ENCODE peak calls at places on chromosomes 16 and 17, in seven cellular contexts. One of them, this sample, is unnamed.

GRCh38 chr16:50153648-50154368 is 702 bp downstream of the TENT4B start:
- DNase-seq in colonic mucosa: peak
- DNase-seq in tibial nerve: peak
- DNase-seq in sigmoid colon: peak
- DNase-seq in AG04450: no peak
- DNase-seq in uterus: no peak
- DNase-seq in heart right ventricle: peak
- DNase-seq in this sample: peak

GRCh38 chr16:2205967-2206313 is 686 bp downstream of the MLST8 start:
- DNase-seq in colonic mucosa: no peak
- DNase-seq in tibial nerve: peak
- DNase-seq in sigmoid colon: no peak
- DNase-seq in AG04450: no peak
- DNase-seq in uterus: no peak
- DNase-seq in heart right ventricle: peak
- DNase-seq in this sample: no peak

GRCh38 chr16:81466351-81466960 is 21.8 kb downstream of the CMIP start:
- DNase-seq in colonic mucosa: no peak
- DNase-seq in tibial nerve: no peak
- DNase-seq in sigmoid colon: no peak
- DNase-seq in AG04450: no peak
- DNase-seq in uterus: no peak
- DNase-seq in heart right ventricle: no peak
- DNase-seq in this sample: no peak

GRCh38 chr17:44628234-44629188 is 27.8 kb upstream of the MEIOC start:
- DNase-seq in colonic mucosa: peak
- DNase-seq in tibial nerve: peak
- DNase-seq in sigmoid colon: no peak
- DNase-seq in AG04450: no peak
- DNase-seq in uterus: peak
- DNase-seq in heart right ventricle: peak
- DNase-seq in this sample: no peak

GRCh38 chr16:74574146-74574545 is 32.8 kb downstream of the GLG1 start:
- DNase-seq in colonic mucosa: no peak
- DNase-seq in tibial nerve: no peak
- DNase-seq in sigmoid colon: no peak
- DNase-seq in AG04450: no peak
- DNase-seq in uterus: no peak
- DNase-seq in heart right ventricle: no peak
- DNase-seq in this sample: no peak

GRCh38 chr16:88339926-88340754 is 42.6 kb upstream of the ZNF469 start:
- DNase-seq in colonic mucosa: peak
- DNase-seq in tibial nerve: no peak
- DNase-seq in sigmoid colon: no peak
- DNase-seq in AG04450: no peak
- DNase-seq in uterus: no peak
- DNase-seq in heart right ventricle: no peak
- DNase-seq in this sample: peak

GRCh38 chr17:74373838-74374606 is 6.7 kb downstream of the GPR142 start:
- DNase-seq in colonic mucosa: peak
- DNase-seq in tibial nerve: no peak
- DNase-seq in sigmoid colon: no peak
- DNase-seq in AG04450: no peak
- DNase-seq in uterus: no peak
- DNase-seq in heart right ventricle: no peak
- DNase-seq in this sample: no peak

GRCh38 chr17:48100591-48101011 is 677 bp downstream of the CBX1 start:
- DNase-seq in colonic mucosa: peak
- DNase-seq in tibial nerve: peak
- DNase-seq in sigmoid colon: peak
- DNase-seq in AG04450: peak
- DNase-seq in uterus: peak
- DNase-seq in heart right ventricle: peak
- DNase-seq in this sample: peak

GRCh38 chr16:30095166-30096078 is 591 bp downstream of the YPEL3 start:
- DNase-seq in colonic mucosa: peak
- DNase-seq in tibial nerve: no peak
- DNase-seq in sigmoid colon: no peak
- DNase-seq in AG04450: no peak
- DNase-seq in uterus: no peak
- DNase-seq in heart right ventricle: peak
- DNase-seq in this sample: no peak

GRCh38 chr16:61014869-61015268 is 1021.4 kb downstream of the CDH8 start:
- DNase-seq in colonic mucosa: no peak
- DNase-seq in tibial nerve: no peak
- DNase-seq in sigmoid colon: no peak
- DNase-seq in AG04450: no peak
- DNase-seq in uterus: no peak
- DNase-seq in heart right ventricle: no peak
- DNase-seq in this sample: no peak

GRCh38 chr17:5438716-5439445 is at the start of gene C1QBP:
- DNase-seq in colonic mucosa: peak
- DNase-seq in tibial nerve: peak
- DNase-seq in sigmoid colon: peak
- DNase-seq in AG04450: peak
- DNase-seq in uterus: peak
- DNase-seq in heart right ventricle: peak
- DNase-seq in this sample: peak

GRCh38 chr17:63834431-63835166 is 7.1 kb upstream of the FTSJ3 start:
- DNase-seq in colonic mucosa: no peak
- DNase-seq in tibial nerve: peak
- DNase-seq in sigmoid colon: peak
- DNase-seq in AG04450: peak
- DNase-seq in uterus: no peak
- DNase-seq in heart right ventricle: no peak
- DNase-seq in this sample: peak

GRCh38 chr16:22352119-22352518 is 22.3 kb downstream of the CDR2 start:
- DNase-seq in colonic mucosa: no peak
- DNase-seq in tibial nerve: no peak
- DNase-seq in sigmoid colon: no peak
- DNase-seq in AG04450: no peak
- DNase-seq in uterus: no peak
- DNase-seq in heart right ventricle: no peak
- DNase-seq in this sample: no peak

GRCh38 chr17:47643116-47643515 is 6.6 kb upstream of the KPNB1 start:
- DNase-seq in colonic mucosa: no peak
- DNase-seq in tibial nerve: no peak
- DNase-seq in sigmoid colon: no peak
- DNase-seq in AG04450: no peak
- DNase-seq in uterus: no peak
- DNase-seq in heart right ventricle: no peak
- DNase-seq in this sample: no peak

GRCh38 chr17:58710948-58711552 is 18.6 kb downstream of the RAD51C start:
- DNase-seq in colonic mucosa: peak
- DNase-seq in tibial nerve: peak
- DNase-seq in sigmoid colon: no peak
- DNase-seq in AG04450: peak
- DNase-seq in uterus: no peak
- DNase-seq in heart right ventricle: no peak
- DNase-seq in this sample: no peak

GRCh38 chr17:17043668-17044226 is 1.5 kb downstream of the MPRIP start:
- DNase-seq in colonic mucosa: peak
- DNase-seq in tibial nerve: no peak
- DNase-seq in sigmoid colon: no peak
- DNase-seq in AG04450: no peak
- DNase-seq in uterus: peak
- DNase-seq in heart right ventricle: no peak
- DNase-seq in this sample: no peak

GRCh38 chr17:4931974-4932373 is at the start of gene GP1BA:
- DNase-seq in colonic mucosa: no peak
- DNase-seq in tibial nerve: no peak
- DNase-seq in sigmoid colon: no peak
- DNase-seq in AG04450: no peak
- DNase-seq in uterus: no peak
- DNase-seq in heart right ventricle: no peak
- DNase-seq in this sample: no peak

GRCh38 chr17:76046064-76046463 is 19.0 kb upstream of the EVPL start:
- DNase-seq in colonic mucosa: no peak
- DNase-seq in tibial nerve: no peak
- DNase-seq in sigmoid colon: no peak
- DNase-seq in AG04450: no peak
- DNase-seq in uterus: no peak
- DNase-seq in heart right ventricle: no peak
- DNase-seq in this sample: no peak

GRCh38 chr17:76050226-76051070 is 21.9 kb downstream of the SRP68 start:
- DNase-seq in colonic mucosa: no peak
- DNase-seq in tibial nerve: no peak
- DNase-seq in sigmoid colon: no peak
- DNase-seq in AG04450: no peak
- DNase-seq in uterus: no peak
- DNase-seq in heart right ventricle: no peak
- DNase-seq in this sample: no peak

GRCh38 chr17:76048711-76049110 is 21.6 kb upstream of the EVPL start:
- DNase-seq in colonic mucosa: no peak
- DNase-seq in tibial nerve: no peak
- DNase-seq in sigmoid colon: no peak
- DNase-seq in AG04450: no peak
- DNase-seq in uterus: no peak
- DNase-seq in heart right ventricle: no peak
- DNase-seq in this sample: no peak

GRCh38 chr17:76049239-76049638 is 22.1 kb upstream of the EVPL start:
- DNase-seq in colonic mucosa: no peak
- DNase-seq in tibial nerve: no peak
- DNase-seq in sigmoid colon: no peak
- DNase-seq in AG04450: no peak
- DNase-seq in uterus: no peak
- DNase-seq in heart right ventricle: no peak
- DNase-seq in this sample: no peak

DNA sequence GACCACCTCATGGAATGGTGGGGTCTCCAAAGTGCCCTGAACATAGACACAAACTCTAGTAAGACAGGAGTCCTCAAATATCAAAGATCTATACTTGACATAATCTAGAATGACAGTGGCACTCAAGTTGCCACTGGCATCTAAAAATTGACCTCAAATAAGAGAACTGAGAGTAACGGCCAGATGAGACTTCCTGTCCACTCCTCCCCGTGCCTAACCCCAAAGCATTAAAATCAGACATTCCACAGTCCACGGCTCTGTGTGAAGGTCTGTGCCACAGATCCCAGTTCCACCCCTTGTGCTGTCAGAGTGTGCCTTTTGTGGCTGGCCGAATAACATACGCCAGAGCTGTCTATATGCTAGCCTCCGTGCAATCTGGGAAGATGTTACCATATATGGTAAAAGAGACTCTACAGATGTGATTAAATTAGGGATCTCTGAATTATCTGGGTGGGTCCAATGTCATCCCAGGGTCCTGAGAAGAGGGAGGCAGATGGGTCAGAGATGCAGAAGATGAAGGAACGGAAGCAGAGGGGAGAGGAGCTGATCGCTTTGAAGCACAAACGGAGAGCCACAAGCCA is 21.0 kb upstream of the EVPL start:
- DNase-seq in colonic mucosa: no peak
- DNase-seq in tibial nerve: no peak
- DNase-seq in sigmoid colon: no peak
- DNase-seq in AG04450: no peak
- DNase-seq in uterus: no peak
- DNase-seq in heart right ventricle: no peak
- DNase-seq in this sample: no peak
- H3K27ac ChIP-seq in colonic mucosa: no peak
- H3K27ac ChIP-seq in tibial nerve: no peak
- H3K27ac ChIP-seq in sigmoid colon: no peak
- H3K27ac ChIP-seq in AG04450: no peak
- H3K27ac ChIP-seq in uterus: no peak
- H3K27ac ChIP-seq in heart right ventricle: no peak
- H3K27ac ChIP-seq in this sample: no peak

DNA sequence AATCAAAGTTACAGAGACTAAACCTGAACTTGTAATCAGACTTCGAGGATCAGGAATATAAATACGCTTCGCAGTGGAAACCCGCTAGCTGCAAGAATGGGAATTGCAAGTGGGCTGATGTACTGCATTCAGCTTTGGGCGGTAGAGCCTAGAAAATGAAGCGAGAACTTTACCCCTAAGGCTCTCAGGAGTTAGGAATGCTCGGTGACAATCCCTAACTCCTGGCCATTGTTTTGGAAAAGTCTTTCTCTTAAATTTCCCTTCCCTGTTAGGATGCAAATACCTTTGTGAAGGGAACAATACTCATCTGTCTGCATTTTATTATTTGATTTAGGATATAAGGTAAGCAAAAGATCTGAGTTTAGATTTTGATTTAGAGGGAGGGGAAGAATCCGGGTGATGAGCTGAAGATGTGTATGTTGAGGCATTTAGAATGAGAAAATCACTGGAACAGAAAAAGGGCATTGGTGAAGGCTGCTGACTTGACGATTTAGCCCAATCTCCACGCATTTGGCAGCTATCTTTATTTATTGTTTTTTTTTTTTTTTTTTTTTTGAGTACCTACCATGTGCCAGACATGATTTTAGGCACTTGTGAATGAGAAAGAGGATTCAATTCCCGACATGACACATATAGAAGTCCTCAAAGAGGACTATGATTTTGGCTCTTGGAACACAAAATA is 2.2 kb upstream of the TOX3 start:
- DNase-seq in colonic mucosa: no peak
- DNase-seq in tibial nerve: no peak
- DNase-seq in sigmoid colon: no peak
- DNase-seq in AG04450: no peak
- DNase-seq in uterus: no peak
- DNase-seq in heart right ventricle: no peak
- DNase-seq in this sample: no peak
- TF ChIP-seq CTCF in colonic mucosa: peak
- TF ChIP-seq CTCF in tibial nerve: peak
- TF ChIP-seq CTCF in sigmoid colon: no peak
- TF ChIP-seq CTCF in AG04450: peak
- TF ChIP-seq CTCF in uterus: no peak
- TF ChIP-seq CTCF in heart right ventricle: peak
- TF ChIP-seq CTCF in this sample: no peak

DNA sequence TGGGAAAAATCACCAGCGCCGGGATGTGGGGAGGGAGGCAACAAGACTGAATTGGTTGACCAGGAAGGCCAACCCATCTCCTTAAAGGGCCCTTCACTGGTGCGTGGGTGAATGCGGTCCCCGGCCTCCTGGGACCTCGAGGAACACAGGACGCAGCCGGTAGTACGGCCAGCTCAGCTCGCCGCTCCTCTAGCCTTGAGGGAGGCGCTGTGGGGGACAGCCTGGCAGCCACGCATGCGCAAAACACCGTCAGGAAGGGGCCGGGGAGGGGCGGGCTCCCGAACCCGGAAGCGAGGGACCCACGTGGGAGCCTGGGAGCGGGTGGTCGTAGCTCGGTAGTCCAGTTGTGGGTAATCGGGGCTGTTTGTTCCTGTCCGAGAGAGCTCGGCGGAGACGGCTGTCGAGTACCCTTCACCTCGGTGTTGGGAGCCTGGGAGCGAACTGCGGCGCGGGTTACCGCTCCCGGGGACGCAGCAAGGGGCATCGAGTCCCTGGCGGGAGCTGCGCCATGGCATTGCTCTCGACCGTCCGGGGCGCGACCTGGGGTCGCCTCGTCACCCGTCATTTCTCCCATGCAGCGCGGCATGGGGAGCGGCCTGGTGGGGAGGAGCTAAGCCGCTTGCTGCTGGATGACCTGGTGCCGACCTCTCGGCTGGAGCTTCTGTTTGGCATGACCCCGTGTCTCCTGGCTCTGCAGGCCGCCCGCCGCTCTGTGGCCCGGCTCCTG is at the start of gene MRM1:
- DNase-seq in colonic mucosa: peak
- DNase-seq in tibial nerve: peak
- DNase-seq in sigmoid colon: peak
- DNase-seq in AG04450: peak
- DNase-seq in uterus: peak
- DNase-seq in heart right ventricle: peak
- DNase-seq in this sample: peak
- H3K27ac ChIP-seq in colonic mucosa: peak
- H3K27ac ChIP-seq in tibial nerve: peak
- H3K27ac ChIP-seq in sigmoid colon: peak
- H3K27ac ChIP-seq in AG04450: peak
- H3K27ac ChIP-seq in uterus: peak
- H3K27ac ChIP-seq in heart right ventricle: peak
- H3K27ac ChIP-seq in this sample: peak

GRCh38 chr17:76688165-76688622 is 22.6 kb downstream of the MXRA7 start:
- DNase-seq in colonic mucosa: no peak
- DNase-seq in tibial nerve: no peak
- DNase-seq in sigmoid colon: peak
- DNase-seq in AG04450: no peak
- DNase-seq in uterus: peak
- DNase-seq in heart right ventricle: peak
- DNase-seq in this sample: peak
- TF ChIP-seq CTCF in colonic mucosa: no peak
- TF ChIP-seq CTCF in tibial nerve: no peak
- TF ChIP-seq CTCF in sigmoid colon: no peak
- TF ChIP-seq CTCF in AG04450: no peak
- TF ChIP-seq CTCF in uterus: no peak
- TF ChIP-seq CTCF in heart right ventricle: peak
- TF ChIP-seq CTCF in this sample: no peak

This sample was measured in psoas muscle.